ENCODE peak calls at places on chromosomes 16 and 17, in eight cellular contexts. One of them, this sample, is unnamed.

GRCh38 chr17:29084476-29085148 is 41.7 kb downstream of the PIPOX start:
- DNase-seq in lung: no peak
- DNase-seq in iPS DF 6.9: no peak
- DNase-seq in aorta: no peak
- DNase-seq in CD8-positive, alpha-beta memory T cell: no peak
- DNase-seq in GM12878: no peak
- DNase-seq in naive thymus-derived CD4-positive, alpha-beta T cell: no peak
- DNase-seq in AG04450: peak
- DNase-seq in this sample: no peak

GRCh38 chr17:4444782-4445473 is 11.2 kb downstream of the SPNS3 start:
- DNase-seq in lung: peak
- DNase-seq in iPS DF 6.9: no peak
- DNase-seq in aorta: no peak
- DNase-seq in CD8-positive, alpha-beta memory T cell: no peak
- DNase-seq in GM12878: no peak
- DNase-seq in naive thymus-derived CD4-positive, alpha-beta T cell: no peak
- DNase-seq in AG04450: no peak
- DNase-seq in this sample: peak

GRCh38 chr17:69581061-69581955 is 166.8 kb downstream of the MAP2K6 start:
- DNase-seq in lung: no peak
- DNase-seq in iPS DF 6.9: no peak
- DNase-seq in aorta: no peak
- DNase-seq in CD8-positive, alpha-beta memory T cell: no peak
- DNase-seq in GM12878: peak
- DNase-seq in naive thymus-derived CD4-positive, alpha-beta T cell: peak
- DNase-seq in AG04450: no peak
- DNase-seq in this sample: no peak

GRCh38 chr17:39742126-39742855 is 4.6 kb downstream of the GRB7 start:
- DNase-seq in lung: no peak
- DNase-seq in iPS DF 6.9: no peak
- DNase-seq in aorta: peak
- DNase-seq in CD8-positive, alpha-beta memory T cell: no peak
- DNase-seq in GM12878: no peak
- DNase-seq in naive thymus-derived CD4-positive, alpha-beta T cell: no peak
- DNase-seq in AG04450: no peak
- DNase-seq in this sample: no peak

GRCh38 chr16:13895516-13895915 is 24.4 kb upstream of the ERCC4 start:
- DNase-seq in lung: no peak
- DNase-seq in iPS DF 6.9: no peak
- DNase-seq in aorta: no peak
- DNase-seq in CD8-positive, alpha-beta memory T cell: no peak
- DNase-seq in GM12878: no peak
- DNase-seq in naive thymus-derived CD4-positive, alpha-beta T cell: no peak
- DNase-seq in AG04450: no peak
- DNase-seq in this sample: no peak

GRCh38 chr17:78706271-78706915 is 75.7 kb downstream of the CYTH1 start:
- DNase-seq in lung: no peak
- DNase-seq in iPS DF 6.9: no peak
- DNase-seq in aorta: no peak
- DNase-seq in CD8-positive, alpha-beta memory T cell: no peak
- DNase-seq in GM12878: peak
- DNase-seq in naive thymus-derived CD4-positive, alpha-beta T cell: no peak
- DNase-seq in AG04450: no peak
- DNase-seq in this sample: no peak

GRCh38 chr17:39580082-39580468 is 27.6 kb downstream of the NEUROD2 start:
- DNase-seq in lung: no peak
- DNase-seq in iPS DF 6.9: no peak
- DNase-seq in aorta: no peak
- DNase-seq in CD8-positive, alpha-beta memory T cell: no peak
- DNase-seq in GM12878: no peak
- DNase-seq in naive thymus-derived CD4-positive, alpha-beta T cell: no peak
- DNase-seq in AG04450: no peak
- DNase-seq in this sample: no peak

GRCh38 chr17:75105269-75106080 is 4.3 kb upstream of the ARMC7 start:
- DNase-seq in lung: peak
- DNase-seq in iPS DF 6.9: no peak
- DNase-seq in aorta: peak
- DNase-seq in CD8-positive, alpha-beta memory T cell: no peak
- DNase-seq in GM12878: no peak
- DNase-seq in naive thymus-derived CD4-positive, alpha-beta T cell: no peak
- DNase-seq in AG04450: no peak
- DNase-seq in this sample: no peak

GRCh38 chr16:23081675-23082119 is 67.6 kb downstream of the USP31 start:
- DNase-seq in lung: no peak
- DNase-seq in iPS DF 6.9: no peak
- DNase-seq in aorta: no peak
- DNase-seq in CD8-positive, alpha-beta memory T cell: no peak
- DNase-seq in GM12878: no peak
- DNase-seq in naive thymus-derived CD4-positive, alpha-beta T cell: no peak
- DNase-seq in AG04450: no peak
- DNase-seq in this sample: no peak

GRCh38 chr16:1407749-1408148 is 6.8 kb downstream of the UNKL start:
- DNase-seq in lung: no peak
- DNase-seq in iPS DF 6.9: no peak
- DNase-seq in aorta: no peak
- DNase-seq in CD8-positive, alpha-beta memory T cell: no peak
- DNase-seq in GM12878: no peak
- DNase-seq in naive thymus-derived CD4-positive, alpha-beta T cell: no peak
- DNase-seq in AG04450: no peak
- DNase-seq in this sample: no peak

DNA sequence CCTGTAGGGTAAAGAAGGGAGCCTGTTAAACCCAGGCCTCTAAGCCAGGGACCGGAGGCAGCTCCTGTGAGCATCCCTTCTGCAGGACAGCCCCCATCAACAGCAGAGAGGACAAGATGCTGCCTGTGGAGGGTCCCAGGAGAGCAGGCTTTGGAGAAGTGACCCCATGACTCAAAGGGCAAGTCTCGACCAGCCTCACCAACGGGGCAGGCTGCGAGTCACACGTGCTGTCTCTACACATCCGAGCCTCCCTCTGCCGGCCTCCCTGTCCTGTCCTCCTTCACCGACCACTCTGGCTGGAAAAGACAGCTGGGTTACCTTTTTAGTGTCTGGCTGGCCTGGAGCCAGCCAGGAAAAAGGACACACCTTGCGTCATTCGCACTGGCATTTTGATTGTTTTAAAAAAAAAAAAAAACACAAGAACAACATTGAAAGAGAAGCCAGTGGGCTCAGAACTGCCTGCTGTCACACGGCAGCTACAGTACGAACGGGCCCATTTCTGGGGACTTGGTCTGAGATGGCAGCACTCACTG is 74.5 kb upstream of the RCVRN start:
- DNase-seq in lung: no peak
- DNase-seq in iPS DF 6.9: no peak
- DNase-seq in aorta: no peak
- DNase-seq in CD8-positive, alpha-beta memory T cell: no peak
- DNase-seq in GM12878: no peak
- DNase-seq in naive thymus-derived CD4-positive, alpha-beta T cell: no peak
- DNase-seq in AG04450: no peak
- DNase-seq in this sample: no peak
- H3K27ac ChIP-seq in lung: no peak
- H3K27ac ChIP-seq in iPS DF 6.9: no peak
- H3K27ac ChIP-seq in aorta: no peak
- H3K27ac ChIP-seq in CD8-positive, alpha-beta memory T cell: no peak
- H3K27ac ChIP-seq in GM12878: no peak
- H3K27ac ChIP-seq in naive thymus-derived CD4-positive, alpha-beta T cell: no peak
- H3K27ac ChIP-seq in AG04450: peak
- H3K27ac ChIP-seq in this sample: no peak

GRCh38 chr16:79644977-79645667 is 44.6 kb upstream of the MAF start:
- DNase-seq in lung: no peak
- DNase-seq in iPS DF 6.9: no peak
- DNase-seq in aorta: no peak
- DNase-seq in CD8-positive, alpha-beta memory T cell: no peak
- DNase-seq in GM12878: no peak
- DNase-seq in naive thymus-derived CD4-positive, alpha-beta T cell: no peak
- DNase-seq in AG04450: no peak
- DNase-seq in this sample: no peak

GRCh38 chr16:79638386-79639106 is 38.0 kb upstream of the MAF start:
- DNase-seq in lung: no peak
- DNase-seq in iPS DF 6.9: no peak
- DNase-seq in aorta: no peak
- DNase-seq in CD8-positive, alpha-beta memory T cell: no peak
- DNase-seq in GM12878: no peak
- DNase-seq in naive thymus-derived CD4-positive, alpha-beta T cell: no peak
- DNase-seq in AG04450: no peak
- DNase-seq in this sample: no peak

GRCh38 chr16:79642652-79643051 is 42.1 kb upstream of the MAF start:
- DNase-seq in lung: no peak
- DNase-seq in iPS DF 6.9: no peak
- DNase-seq in aorta: no peak
- DNase-seq in CD8-positive, alpha-beta memory T cell: no peak
- DNase-seq in GM12878: no peak
- DNase-seq in naive thymus-derived CD4-positive, alpha-beta T cell: no peak
- DNase-seq in AG04450: no peak
- DNase-seq in this sample: no peak

GRCh38 chr16:79635488-79635887 is 35.0 kb upstream of the MAF start:
- DNase-seq in lung: no peak
- DNase-seq in iPS DF 6.9: no peak
- DNase-seq in aorta: no peak
- DNase-seq in CD8-positive, alpha-beta memory T cell: no peak
- DNase-seq in GM12878: no peak
- DNase-seq in naive thymus-derived CD4-positive, alpha-beta T cell: no peak
- DNase-seq in AG04450: no peak
- DNase-seq in this sample: no peak

DNA sequence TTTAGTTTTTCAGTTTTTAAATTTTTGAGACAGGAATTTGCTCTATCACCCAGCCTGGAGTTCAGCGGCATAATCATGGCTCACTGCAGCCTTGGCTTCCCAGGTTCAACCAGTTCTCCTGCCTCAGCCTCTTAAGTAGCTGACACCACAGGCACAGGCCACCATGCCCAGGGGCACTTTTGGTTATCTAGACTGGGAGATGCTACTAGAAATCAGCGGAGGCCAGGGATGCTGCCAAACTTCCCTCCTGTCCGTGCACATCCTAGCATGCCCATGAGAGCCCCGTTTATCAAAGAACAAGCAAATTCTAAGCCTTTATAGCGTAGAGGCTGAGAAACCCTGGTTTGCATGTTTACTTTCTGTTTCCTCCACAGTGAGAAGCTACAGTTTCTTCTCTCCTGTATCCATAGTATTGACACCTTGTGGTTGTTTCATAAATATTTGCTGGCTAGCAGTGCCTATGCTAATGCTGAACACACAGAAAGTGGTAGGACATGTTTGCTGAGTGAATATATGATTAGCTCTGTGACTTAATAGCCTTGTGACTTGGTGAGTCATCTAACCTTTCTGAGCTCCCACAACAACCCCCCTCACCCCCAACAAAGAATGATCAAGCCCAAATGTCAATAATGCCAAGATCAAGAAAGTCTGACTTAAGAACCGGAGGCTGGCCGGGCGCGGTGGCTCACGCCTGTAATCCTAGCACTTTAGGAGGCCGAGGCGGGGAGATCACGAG is 39.2 kb upstream of the MAF start:
- DNase-seq in lung: no peak
- DNase-seq in iPS DF 6.9: no peak
- DNase-seq in aorta: no peak
- DNase-seq in CD8-positive, alpha-beta memory T cell: no peak
- DNase-seq in GM12878: no peak
- DNase-seq in naive thymus-derived CD4-positive, alpha-beta T cell: no peak
- DNase-seq in AG04450: no peak
- DNase-seq in this sample: no peak
- H3K4me3 ChIP-seq in lung: no peak
- H3K4me3 ChIP-seq in iPS DF 6.9: no peak
- H3K4me3 ChIP-seq in aorta: no peak
- H3K4me3 ChIP-seq in CD8-positive, alpha-beta memory T cell: no peak
- H3K4me3 ChIP-seq in GM12878: no peak
- H3K4me3 ChIP-seq in naive thymus-derived CD4-positive, alpha-beta T cell: no peak
- H3K4me3 ChIP-seq in AG04450: no peak
- H3K4me3 ChIP-seq in this sample: no peak

DNA sequence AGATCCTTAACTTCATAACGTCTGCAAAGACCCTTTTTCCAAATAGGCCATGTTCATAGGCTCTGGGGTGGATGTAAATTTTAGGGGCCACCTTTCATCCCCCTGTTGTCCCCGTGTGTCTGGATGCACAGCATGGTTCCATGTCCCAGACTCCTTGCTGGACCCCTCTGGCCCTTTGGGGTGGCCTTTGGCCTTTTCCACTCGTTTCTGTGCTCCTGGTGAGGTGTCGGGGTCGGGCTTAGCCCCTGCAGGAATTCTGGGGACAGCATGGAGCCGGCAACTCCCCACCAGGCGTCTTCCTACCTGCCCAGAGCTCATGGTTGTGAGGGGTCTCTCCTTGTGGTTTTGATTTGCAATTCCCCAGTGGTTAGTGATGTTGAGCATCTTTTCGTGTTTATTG is 183.5 kb downstream of the SEC14L1 start:
- DNase-seq in lung: peak
- DNase-seq in iPS DF 6.9: no peak
- DNase-seq in aorta: peak
- DNase-seq in CD8-positive, alpha-beta memory T cell: no peak
- DNase-seq in GM12878: no peak
- DNase-seq in naive thymus-derived CD4-positive, alpha-beta T cell: no peak
- DNase-seq in AG04450: no peak
- DNase-seq in this sample: peak
- H3K27ac ChIP-seq in lung: peak
- H3K27ac ChIP-seq in iPS DF 6.9: no peak
- H3K27ac ChIP-seq in aorta: peak
- H3K27ac ChIP-seq in CD8-positive, alpha-beta memory T cell: peak
- H3K27ac ChIP-seq in GM12878: peak
- H3K27ac ChIP-seq in naive thymus-derived CD4-positive, alpha-beta T cell: no peak
- H3K27ac ChIP-seq in AG04450: peak
- H3K27ac ChIP-seq in this sample: peak

GRCh38 chr16:25079637-25080375 is 31.7 kb upstream of the LCMT1 start:
- DNase-seq in lung: no peak
- DNase-seq in iPS DF 6.9: no peak
- DNase-seq in aorta: no peak
- DNase-seq in CD8-positive, alpha-beta memory T cell: no peak
- DNase-seq in GM12878: no peak
- DNase-seq in naive thymus-derived CD4-positive, alpha-beta T cell: no peak
- DNase-seq in AG04450: no peak
- DNase-seq in this sample: no peak

GRCh38 chr16:25084797-25085196 is 26.7 kb upstream of the LCMT1 start:
- DNase-seq in lung: no peak
- DNase-seq in iPS DF 6.9: no peak
- DNase-seq in aorta: no peak
- DNase-seq in CD8-positive, alpha-beta memory T cell: no peak
- DNase-seq in GM12878: no peak
- DNase-seq in naive thymus-derived CD4-positive, alpha-beta T cell: no peak
- DNase-seq in AG04450: no peak
- DNase-seq in this sample: no peak

GRCh38 chr16:25080420-25081131 is 31.0 kb upstream of the LCMT1 start:
- DNase-seq in lung: no peak
- DNase-seq in iPS DF 6.9: no peak
- DNase-seq in aorta: no peak
- DNase-seq in CD8-positive, alpha-beta memory T cell: no peak
- DNase-seq in GM12878: no peak
- DNase-seq in naive thymus-derived CD4-positive, alpha-beta T cell: no peak
- DNase-seq in AG04450: no peak
- DNase-seq in this sample: no peak

GRCh38 chr16:25078386-25078978 is 33.1 kb upstream of the LCMT1 start:
- DNase-seq in lung: no peak
- DNase-seq in iPS DF 6.9: no peak
- DNase-seq in aorta: no peak
- DNase-seq in CD8-positive, alpha-beta memory T cell: no peak
- DNase-seq in GM12878: no peak
- DNase-seq in naive thymus-derived CD4-positive, alpha-beta T cell: no peak
- DNase-seq in AG04450: no peak
- DNase-seq in this sample: no peak

DNA sequence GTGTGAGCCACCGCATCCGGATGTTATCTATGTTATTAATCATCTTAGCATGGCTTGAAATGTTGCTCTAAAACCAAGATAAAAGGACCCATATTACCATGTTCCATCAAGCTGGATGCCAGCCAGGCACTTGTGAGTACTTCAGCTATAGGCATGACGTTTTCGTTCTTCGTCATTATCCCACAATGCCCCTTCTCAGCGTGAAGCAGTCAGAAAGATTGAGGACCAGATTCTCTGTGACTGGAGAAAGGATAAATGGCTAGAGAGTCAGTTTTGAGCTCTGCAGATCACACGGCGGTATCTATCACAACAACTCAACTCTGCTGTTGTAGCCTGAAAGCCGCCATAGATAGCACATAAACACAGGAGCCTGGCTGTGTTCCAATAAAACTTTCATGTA is 29.8 kb upstream of the LCMT1 start:
- DNase-seq in lung: no peak
- DNase-seq in iPS DF 6.9: no peak
- DNase-seq in aorta: no peak
- DNase-seq in CD8-positive, alpha-beta memory T cell: no peak
- DNase-seq in GM12878: no peak
- DNase-seq in naive thymus-derived CD4-positive, alpha-beta T cell: no peak
- DNase-seq in AG04450: no peak
- DNase-seq in this sample: no peak
- H3K4me3 ChIP-seq in lung: no peak
- H3K4me3 ChIP-seq in iPS DF 6.9: no peak
- H3K4me3 ChIP-seq in aorta: no peak
- H3K4me3 ChIP-seq in CD8-positive, alpha-beta memory T cell: no peak
- H3K4me3 ChIP-seq in GM12878: no peak
- H3K4me3 ChIP-seq in naive thymus-derived CD4-positive, alpha-beta T cell: no peak
- H3K4me3 ChIP-seq in AG04450: no peak
- H3K4me3 ChIP-seq in this sample: no peak